ENCODE peak calls at places on chromosome 11, in seven cellular contexts. E is psoas muscle; V is tibial artery; M is transverse colon; S is CD8-positive, alpha-beta memory T cell; N is brain microvascular endothelial cell; T is HepG2. Q is an unnamed sample.

GRCh38 chr11:118996926-118997626 is 862 bp upstream of the CENATAC start:
- DNase-seq in T (peak), N (no peak), V (no peak), S (peak), E (no peak), M (no peak), Q (no peak)

GRCh38 chr11:122162095-122162494 is 46.1 kb upstream of the BLID start:
- DNase-seq in T (no peak), S (no peak), M (no peak), N (no peak), E (no peak), V (no peak), Q (no peak)

GRCh38 chr11:20235164-20235563 is 74.9 kb upstream of the DBX1 start:
- DNase-seq in V (no peak), E (no peak), M (no peak), T (no peak), S (no peak), N (no peak), Q (no peak)

GRCh38 chr11:75338516-75339218 is 12.8 kb downstream of the ARRB1 start:
- DNase-seq in N (peak), T (no peak), M (no peak), V (no peak), S (no peak), E (no peak), Q (no peak)

GRCh38 chr11:36407360-36407759 is 102.7 kb downstream of the TRAF6 start:
- DNase-seq in M (no peak), V (no peak), N (no peak), S (no peak), E (no peak), T (no peak), Q (no peak)

GRCh38 chr11:94303884-94304459 is 408 bp upstream of the IZUMO1R start:
- DNase-seq in M (no peak), S (no peak), E (no peak), V (no peak), N (no peak), T (no peak), Q (no peak)

GRCh38 chr11:126282361-126282741 is 542 bp upstream of the TIRAP start:
- DNase-seq in T (peak), S (peak), N (peak), M (peak), V (peak), E (peak), Q (peak)

GRCh38 chr11:95066721-95067041 is at the start of gene SRSF8:
- DNase-seq in S (no peak), M (no peak), E (no peak), T (no peak), V (no peak), N (no peak), Q (no peak)

GRCh38 chr11:67266424-67267187 is at the start of gene GRK2:
- DNase-seq in N (no peak), S (no peak), V (peak), M (no peak), E (peak), T (no peak), Q (no peak)

GRCh38 chr11:120169981-120170698 is 32.2 kb upstream of the TRIM29 start:
- DNase-seq in V (peak), N (no peak), M (no peak), T (no peak), E (no peak), S (no peak), Q (no peak)
- H3K27ac ChIP-seq in V (no peak), N (no peak), M (no peak), T (no peak), E (no peak), S (no peak), Q (no peak)

GRCh38 chr11:28793282-28793738 is 685.1 kb downstream of the METTL15 start:
- DNase-seq in T (no peak), M (no peak), S (no peak), V (no peak), N (no peak), E (no peak), Q (no peak)
- H3K27ac ChIP-seq in T (no peak), M (no peak), S (no peak), V (no peak), N (no peak), E (no peak), Q (no peak)

DNA sequence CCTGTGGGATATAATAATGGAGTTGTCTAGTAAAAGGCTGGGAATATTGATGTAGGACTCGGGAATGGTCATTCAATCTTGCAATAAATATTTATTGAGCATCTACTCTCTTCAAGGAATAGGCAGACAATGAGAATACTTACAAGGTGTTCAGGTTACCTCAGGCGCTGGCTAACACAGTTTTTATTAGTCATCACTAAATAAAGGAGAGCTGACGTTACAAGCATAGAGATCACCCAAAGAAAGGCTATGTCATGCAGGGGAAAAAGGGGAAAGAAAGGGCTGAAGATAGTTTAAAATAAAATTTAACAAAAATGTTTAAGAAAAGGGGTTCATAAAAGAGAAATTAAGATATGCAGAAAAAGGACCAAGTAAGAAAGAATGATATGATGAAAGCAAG is 15.8 kb upstream of the CTSC start:
- DNase-seq in T (no peak), E (no peak), V (no peak), S (no peak), N (no peak), M (no peak), Q (no peak)
- H3K27ac ChIP-seq in T (no peak), E (no peak), V (no peak), S (no peak), N (no peak), M (no peak), Q (no peak)

DNA sequence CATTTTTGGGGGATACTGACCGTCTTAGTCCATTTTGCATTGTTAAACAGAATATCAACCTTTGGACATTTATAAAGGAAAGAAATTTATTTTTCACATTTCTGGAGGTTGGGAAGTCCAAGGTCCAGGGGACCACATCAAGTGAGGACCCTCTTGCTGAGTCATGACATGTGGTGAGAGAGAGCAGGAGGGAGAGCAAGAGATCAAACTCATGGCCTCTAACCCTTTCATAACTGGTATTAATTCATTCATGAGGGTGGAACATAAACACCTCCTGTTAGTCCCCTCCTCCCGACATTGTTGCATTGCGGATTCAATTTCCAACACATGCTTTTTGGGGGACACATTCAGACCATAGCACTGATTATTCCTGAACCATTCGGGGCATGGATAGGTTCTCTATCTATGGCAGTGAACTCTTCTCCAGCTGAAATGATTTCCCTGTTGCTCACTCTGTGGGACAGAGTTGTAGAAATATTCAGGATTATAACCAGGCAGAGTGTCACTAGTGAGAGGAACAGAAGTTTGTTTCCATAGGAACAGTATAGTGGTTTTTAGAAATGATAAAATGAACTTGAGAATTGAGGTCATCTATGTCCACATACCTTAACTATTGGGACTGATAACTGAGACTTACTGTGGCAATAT is 88.2 kb upstream of the OR9Q1 start:
- DNase-seq in N (no peak), T (peak), S (no peak), M (no peak), E (no peak), V (no peak), Q (no peak)
- H3K27ac ChIP-seq in N (no peak), T (peak), S (no peak), M (no peak), E (no peak), V (no peak), Q (peak)

GRCh38 chr11:64358907-64359711 is at the start of gene RPS6KA4:
- DNase-seq in T (no peak), V (peak), E (peak), N (peak), S (peak), M (peak), Q (no peak)

GRCh38 chr11:64357904-64358535 is 942 bp upstream of the RPS6KA4 start:
- DNase-seq in N (no peak), S (no peak), T (peak), E (no peak), M (peak), V (no peak), Q (no peak)

GRCh38 chr11:64356498-64357411 is 2.2 kb upstream of the RPS6KA4 start:
- DNase-seq in V (no peak), M (no peak), E (peak), N (no peak), T (peak), S (no peak), Q (no peak)

GRCh38 chr11:64358536-64358906 is 441 bp upstream of the RPS6KA4 start:
- DNase-seq in E (no peak), V (peak), N (no peak), S (no peak), M (no peak), T (no peak), Q (no peak)

DNA sequence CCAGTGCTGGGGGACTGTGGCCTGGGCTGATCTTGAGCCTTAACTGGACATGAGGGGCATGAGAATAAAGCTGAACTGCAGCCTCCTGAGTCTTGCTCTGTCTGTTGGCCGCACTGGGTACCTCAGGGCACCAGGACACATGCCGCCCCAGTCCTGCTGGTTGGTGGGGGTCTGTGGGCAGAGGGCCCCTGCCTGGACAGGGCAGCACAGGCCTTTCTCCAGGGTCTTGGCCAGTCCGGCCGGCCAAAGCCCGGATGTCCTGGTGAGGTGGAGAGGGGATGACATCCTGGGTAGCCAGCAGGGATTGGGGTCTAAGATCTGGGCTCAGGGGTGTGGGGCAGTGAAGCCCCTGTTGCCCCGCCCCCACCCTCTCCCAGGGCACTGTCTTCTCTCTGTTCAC is 1.5 kb upstream of the RPS6KA4 start:
- DNase-seq in M (no peak), N (no peak), V (no peak), T (no peak), S (no peak), E (no peak), Q (no peak)
- H3K27ac ChIP-seq in M (peak), N (no peak), V (peak), T (no peak), S (no peak), E (no peak), Q (no peak)

GRCh38 chr11:11243258-11243789 is 109.7 kb downstream of the CSNK2A3 start:
- DNase-seq in M (no peak), S (no peak), V (peak), T (no peak), E (peak), N (no peak), Q (peak)
- H3K27ac ChIP-seq in M (peak), S (peak), V (peak), T (no peak), E (peak), N (no peak), Q (no peak)

Q was measured in lung.